ENCODE peak calls at places on chromosome 5, in seven cellular contexts. W is NCI-H1694, K is suprapubic skin, R is cortex of kidney, Z is endothelial cell, Q is HuH-7.5, C is fibroblast of lung. J is an unnamed sample.

GRCh38 chr5:51983161-51983560 is 599.9 kb downstream of the ISL1 start:
- DNase-seq in W (no peak), C (no peak), Q (no peak), K (no peak), Z (no peak), R (no peak), J (no peak)

GRCh38 chr5:98201006-98201620 is 572.4 kb upstream of the RGMB start:
- DNase-seq in W (no peak), Q (no peak), Z (no peak), K (no peak), R (no peak), C (no peak), J (no peak)

GRCh38 chr5:147417133-147417813 is 92.6 kb downstream of the DPYSL3 start:
- DNase-seq in Q (no peak), Z (no peak), C (peak), K (no peak), W (no peak), R (no peak), J (no peak)

GRCh38 chr5:60886158-60886557 is 42.1 kb upstream of the ELOVL7 start:
- DNase-seq in R (no peak), W (no peak), C (no peak), K (no peak), Z (no peak), Q (peak), J (no peak)

GRCh38 chr5:79982136-79982535 is 8.9 kb downstream of the MTX3 start:
- DNase-seq in K (no peak), Z (no peak), R (no peak), Q (no peak), W (no peak), C (no peak), J (no peak)

GRCh38 chr5:176870110-176870591 is 29.0 kb downstream of the HK3 start:
- DNase-seq in Q (peak), K (no peak), W (no peak), Z (peak), C (peak), R (no peak), J (no peak)

GRCh38 chr5:139839416-139839815 is 43.8 kb downstream of the PSD2 start:
- DNase-seq in R (no peak), Z (no peak), Q (no peak), K (no peak), C (no peak), W (no peak), J (no peak)

GRCh38 chr5:108196276-108196675 is 185.6 kb downstream of the FBXL17 start:
- DNase-seq in R (no peak), C (no peak), Q (no peak), K (no peak), Z (no peak), W (no peak), J (no peak)

GRCh38 chr5:107157811-107158210 is 512.9 kb downstream of the EFNA5 start:
- DNase-seq in Z (no peak), C (no peak), R (no peak), Q (no peak), K (no peak), W (no peak), J (no peak)

GRCh38 chr5:159669559-159669958 is 246.7 kb upstream of the ADRA1B start:
- DNase-seq in K (no peak), Q (no peak), Z (no peak), W (no peak), C (peak), R (no peak), J (no peak)

GRCh38 chr5:134171972-134172371 is 4.8 kb downstream of the SKP1 start:
- DNase-seq in K (no peak), C (no peak), R (no peak), Q (no peak), W (no peak), Z (no peak), J (no peak)

GRCh38 chr5:178577376-178577839 is 12.8 kb downstream of the COL23A1 start:
- DNase-seq in C (no peak), Z (peak), Q (no peak), W (no peak), R (no peak), K (no peak), J (no peak)

GRCh38 chr5:115932991-115933390 is 29.3 kb upstream of the LVRN start:
- DNase-seq in Q (no peak), R (no peak), K (no peak), C (no peak), W (no peak), Z (no peak), J (no peak)

GRCh38 chr5:62289813-62290212 is 16.2 kb upstream of the KIF2A start:
- DNase-seq in Q (no peak), R (no peak), Z (no peak), W (no peak), K (no peak), C (no peak), J (no peak)

GRCh38 chr5:156513123-156513814 is 186.3 kb downstream of the SGCD start:
- DNase-seq in W (no peak), C (no peak), Z (no peak), R (no peak), K (no peak), Q (no peak), J (no peak)

GRCh38 chr5:95713960-95714710 is 17.0 kb upstream of the RHOBTB3 start:
- DNase-seq in Z (no peak), C (peak), K (no peak), R (no peak), W (no peak), Q (no peak), J (no peak)

GRCh38 chr5:78648359-78649219 is at the start of gene LHFPL2:
- DNase-seq in Q (peak), W (no peak), Z (peak), K (peak), R (peak), C (peak), J (peak)

GRCh38 chr5:41270423-41271251 is 57.3 kb upstream of the C6 start:
- DNase-seq in C (peak), R (no peak), Z (peak), K (no peak), W (peak), Q (peak), J (no peak)

J was measured in stimulated activated effector memory CD8-positive, alpha-beta T cell treated with anti-CD3 and anti-CD28 coated beads, Interleukin-12 subunit alpha, Interleukin-12 subunit beta, amount 100 ng/mL, for 72 hours.